ENCODE peak calls at places on chromosomes 3 and 15, in six cellular contexts. R is HT1080; O is activated T-cell treated with anti-CD3 and anti-CD28 coated beads, Interleukin-2, amount 50 U/mL, for 1 hour; B is stimulated activated CD8-positive, alpha-beta memory T cell treated with anti-CD3 and anti-CD28 coated beads, Interleukin-2, amount 100 ng/mL, for 48 hours; P is astrocyte of the spinal cord; I is neural crest cell. L is an unnamed sample.

GRCh38 chr3:108552267-108553159 is 36.7 kb downstream of the CIP2A start:
- DNase-seq in R (peak), O (no peak), B (no peak), P (peak), I (no peak), L (peak)

GRCh38 chr3:97510795-97511194 is 253.8 kb upstream of the ARL6 start:
- DNase-seq in R (peak), O (no peak), B (no peak), P (no peak), I (no peak), L (no peak)

GRCh38 chr15:74768099-74768770 is 13.6 kb upstream of the CSK start:
- DNase-seq in R (no peak), O (no peak), B (no peak), P (no peak), I (no peak), L (no peak)

GRCh38 chr3:48503406-48504050 is 446 bp downstream of the SHISA5 start:
- DNase-seq in R (no peak), O (no peak), B (no peak), P (peak), I (peak), L (no peak)

GRCh38 chr15:63188247-63188936 is 1.0 kb upstream of the RAB8B start:
- DNase-seq in R (no peak), O (no peak), B (no peak), P (peak), I (no peak), L (no peak)

GRCh38 chr15:35696767-35697231 is 150.8 kb upstream of the DPH6 start:
- DNase-seq in R (peak), O (no peak), B (no peak), P (peak), I (no peak), L (peak)

GRCh38 chr3:127735767-127736693 is 63.3 kb downstream of the ABTB1 start:
- DNase-seq in R (peak), O (no peak), B (no peak), P (peak), I (no peak), L (no peak)

GRCh38 chr3:33826206-33826605 is 27.8 kb downstream of the PDCD6IP start:
- DNase-seq in R (no peak), O (no peak), B (no peak), P (no peak), I (no peak), L (no peak)

GRCh38 chr3:115615451-115615850 is 7.9 kb upstream of the GAP43 start:
- DNase-seq in R (no peak), O (no peak), B (no peak), P (no peak), I (no peak), L (no peak)

GRCh38 chr3:30751610-30752299 is 142.7 kb downstream of the GADL1 start:
- DNase-seq in R (peak), O (peak), B (peak), P (peak), I (peak), L (peak)

GRCh38 chr3:134473868-134474546 is 11.8 kb downstream of the ANAPC13 start:
- DNase-seq in R (peak), O (peak), B (peak), P (peak), I (peak), L (peak)

GRCh38 chr3:119235151-119235550 is 5.5 kb downstream of the B4GALT4 start:
- DNase-seq in R (peak), O (no peak), B (no peak), P (peak), I (no peak), L (no peak)

GRCh38 chr15:72758195-72758594 is 25.4 kb downstream of the ADPGK start:
- DNase-seq in R (peak), O (no peak), B (no peak), P (peak), I (no peak), L (no peak)

GRCh38 chr3:134027631-134028030 is 2.1 kb downstream of the SLCO2A1 start:
- DNase-seq in R (no peak), O (no peak), B (no peak), P (no peak), I (no peak), L (no peak)

GRCh38 chr3:117068301-117068700 is 358.7 kb downstream of the TUSC7 start:
- DNase-seq in R (no peak), O (no peak), B (no peak), P (no peak), I (no peak), L (no peak)

GRCh38 chr15:81888748-81889479 is 156.9 kb downstream of the MEX3B start:
- DNase-seq in R (peak), O (no peak), B (no peak), P (peak), I (no peak), L (no peak)

GRCh38 chr15:28125673-28126651 is 26.8 kb upstream of the OCA2 start:
- DNase-seq in R (peak), O (no peak), B (no peak), P (peak), I (peak), L (peak)

GRCh38 chr3:151726016-151726415 is 7.7 kb upstream of the AADACL2 start:
- DNase-seq in R (no peak), O (no peak), B (no peak), P (no peak), I (no peak), L (peak)

GRCh38 chr3:11651900-11652299 is 8.2 kb upstream of the VGLL4 start:
- DNase-seq in R (peak), O (no peak), B (no peak), P (peak), I (no peak), L (peak)

GRCh38 chr3:115814778-115815380 is 191.6 kb downstream of the GAP43 start:
- DNase-seq in R (peak), O (peak), B (peak), P (peak), I (peak), L (peak)

GRCh38 chr3:16174976-16175901 is 759 bp downstream of the GALNT15 start:
- DNase-seq in R (no peak), O (no peak), B (no peak), P (no peak), I (no peak), L (no peak)

GRCh38 chr3:127217594-127218456 is 24.9 kb downstream of the PRR23E start:
- DNase-seq in R (peak), O (no peak), B (no peak), P (no peak), I (no peak), L (no peak)

GRCh38 chr3:174325834-174326705 is 533.1 kb upstream of the NAALADL2 start:
- DNase-seq in R (no peak), O (no peak), B (no peak), P (peak), I (no peak), L (no peak)

GRCh38 chr3:27756877-27757276 is 34.8 kb upstream of the EOMES start:
- DNase-seq in R (no peak), O (no peak), B (no peak), P (no peak), I (no peak), L (no peak)

GRCh38 chr15:66039117-66039860 is 170.0 kb downstream of the RAB11A start:
- DNase-seq in R (no peak), O (no peak), B (no peak), P (no peak), I (no peak), L (no peak)

GRCh38 chr3:172646439-172647015 is 64.3 kb downstream of the NCEH1 start:
- DNase-seq in R (peak), O (no peak), B (no peak), P (peak), I (no peak), L (no peak)

GRCh38 chr15:60065951-60066350 is 61.8 kb downstream of the FOXB1 start:
- DNase-seq in R (no peak), O (no peak), B (no peak), P (no peak), I (no peak), L (no peak)

GRCh38 chr3:188756241-188756640 is 415.5 kb upstream of the TPRG1 start:
- DNase-seq in R (no peak), O (no peak), B (no peak), P (no peak), I (no peak), L (no peak)

GRCh38 chr3:171192176-171192854 is 165.8 kb upstream of the SLC2A2 start:
- DNase-seq in R (peak), O (no peak), B (no peak), P (peak), I (no peak), L (no peak)

GRCh38 chr15:70584838-70585706 is 178.3 kb downstream of the UACA start:
- DNase-seq in R (no peak), O (peak), B (peak), P (peak), I (peak), L (peak)

GRCh38 chr3:150152567-150152966 is 181.9 kb upstream of the PFN2 start:
- DNase-seq in R (no peak), O (no peak), B (no peak), P (no peak), I (no peak), L (no peak)

GRCh38 chr15:71588746-71589145 is 221.6 kb upstream of the NR2E3 start:
- DNase-seq in R (peak), O (no peak), B (no peak), P (peak), I (no peak), L (peak)

GRCh38 chr3:64008952-64009351 is 14.3 kb downstream of the PSMD6 start:
- DNase-seq in R (no peak), O (no peak), B (no peak), P (peak), I (no peak), L (no peak)

GRCh38 chr15:34664418-34664817 is 81.0 kb upstream of the GOLGA8B start:
- DNase-seq in R (no peak), O (no peak), B (no peak), P (no peak), I (no peak), L (no peak)

GRCh38 chr3:127408684-127409420 is 121.0 kb upstream of the PRR20G start:
- DNase-seq in R (no peak), O (no peak), B (no peak), P (no peak), I (peak), L (no peak)

GRCh38 chr3:194057570-194058188 is 78.3 kb upstream of the HES1 start:
- DNase-seq in R (no peak), O (no peak), B (no peak), P (no peak), I (no peak), L (no peak)